ENCODE peak calls at places on chromosomes 3 and 15, in four cellular contexts. J is GM12891, C is esophagus muscularis mucosa, M is K562. E is an unnamed sample.
A peak's percentile ranks its signal among the peaks of the same experiment; 100 is the strongest.

GRCh38 chr15:89781055-89781454 is 4.9 kb downstream of the MESP2 start:
- DNase-seq in M (no peak), C (no peak), J (no peak), E (no peak)

GRCh38 chr3:100562224-100562857 is 47.1 kb upstream of the ADGRG7 start:
- DNase-seq in M (no peak), C (no peak), J (no peak), E (no peak)

GRCh38 chr3:81839504-81840094 is 78.2 kb upstream of the GBE1 start:
- DNase-seq in J (no peak), C (no peak), M (no peak), E (no peak)

GRCh38 chr3:146160964-146161724 is at the start of gene PLOD2:
- DNase-seq in M (peak; percentile 9), J (peak; percentile 25), C (no peak), E (peak; percentile 84)

GRCh38 chr3:10437272-10437994 is 68.0 kb downstream of the ATP2B2 start:
- DNase-seq in J (peak; percentile 37), C (no peak), M (no peak), E (no peak)

GRCh38 chr15:31439328-31439727 is 112.7 kb downstream of the KLF13 start:
- DNase-seq in C (no peak), M (peak; percentile 56), J (no peak), E (no peak)

GRCh38 chr3:123773681-123774431 is 110.3 kb downstream of the MYLK start:
- DNase-seq in M (no peak), C (peak; percentile 92), J (no peak), E (no peak)

GRCh38 chr3:126835472-126836219 is 131.6 kb downstream of the CHCHD6 start:
- DNase-seq in J (no peak), M (peak; percentile 32), C (peak; percentile 77), E (no peak)

GRCh38 chr3:10366681-10367101 is 45.8 kb upstream of the SEC13 start:
- DNase-seq in M (no peak), J (no peak), C (no peak), E (no peak)

GRCh38 chr15:80834906-80835305 is 55.7 kb downstream of the CEMIP start:
- DNase-seq in M (no peak), J (no peak), C (no peak), E (no peak)

GRCh38 chr3:149592758-149593240 is 65.0 kb downstream of the WWTR1 start:
- DNase-seq in M (no peak), J (no peak), C (no peak), E (no peak)

GRCh38 chr3:94071713-94072284 is 8.9 kb downstream of the NSUN3 start:
- DNase-seq in M (no peak), C (no peak), J (no peak), E (no peak)

GRCh38 chr15:81008312-81008711 is 7.6 kb downstream of the TLNRD1 start:
- DNase-seq in C (no peak), J (no peak), M (no peak), E (no peak)

GRCh38 chr15:82314769-82315518 is 34.3 kb downstream of the GOLGA6L10 start:
- DNase-seq in M (no peak), J (no peak), C (no peak), E (no peak)

GRCh38 chr3:112117826-112118571 is 15.0 kb downstream of the GCSAM start:
- DNase-seq in J (no peak), C (peak; percentile 89), M (no peak), E (no peak)

GRCh38 chr15:29952245-29952644 is 130.0 kb upstream of the TJP1 start:
- DNase-seq in M (no peak), C (no peak), J (no peak), E (no peak)

GRCh38 chr3:160210799-160211221 is 14.4 kb upstream of the C3orf80 start:
- DNase-seq in C (no peak), J (no peak), M (no peak), E (no peak)

GRCh38 chr3:194711913-194712312 is 26.2 kb downstream of the FAM43A start:
- DNase-seq in M (no peak), J (no peak), C (no peak), E (no peak)

GRCh38 chr15:61530769-61531168 is 301.7 kb upstream of the RORA start:
- DNase-seq in C (no peak), M (no peak), J (no peak), E (no peak)

GRCh38 chr15:33425149-33425548 is 114.4 kb downstream of the RYR3 start:
- DNase-seq in M (no peak), J (no peak), C (no peak), E (no peak)

GRCh38 chr3:139523718-139524117 is 15.8 kb downstream of the RBP1 start:
- DNase-seq in M (no peak), C (peak; percentile 45), J (no peak), E (no peak)

GRCh38 chr3:74067296-74067695 is 442.6 kb upstream of the PDZRN3 start:
- DNase-seq in C (no peak), J (no peak), M (no peak), E (peak; percentile 35)

GRCh38 chr15:74535388-74536084 is 5.5 kb upstream of the ARID3B start:
- DNase-seq in J (no peak), M (peak; percentile 25), C (no peak), E (no peak)

GRCh38 chr3:131361464-131362421 is 19.8 kb upstream of the NUDT16 start:
- DNase-seq in J (peak; percentile 60), C (no peak), M (peak; percentile 91), E (peak; percentile 96)

GRCh38 chr15:100769043-100769974 is 110.3 kb upstream of the ALDH1A3 start:
- DNase-seq in M (no peak), J (no peak), C (peak; percentile 75), E (no peak)

GRCh38 chr3:139105154-139105702 is 60.5 kb upstream of the PRR23C start:
- DNase-seq in M (no peak), C (peak; percentile 86), J (no peak), E (no peak)

DNA sequence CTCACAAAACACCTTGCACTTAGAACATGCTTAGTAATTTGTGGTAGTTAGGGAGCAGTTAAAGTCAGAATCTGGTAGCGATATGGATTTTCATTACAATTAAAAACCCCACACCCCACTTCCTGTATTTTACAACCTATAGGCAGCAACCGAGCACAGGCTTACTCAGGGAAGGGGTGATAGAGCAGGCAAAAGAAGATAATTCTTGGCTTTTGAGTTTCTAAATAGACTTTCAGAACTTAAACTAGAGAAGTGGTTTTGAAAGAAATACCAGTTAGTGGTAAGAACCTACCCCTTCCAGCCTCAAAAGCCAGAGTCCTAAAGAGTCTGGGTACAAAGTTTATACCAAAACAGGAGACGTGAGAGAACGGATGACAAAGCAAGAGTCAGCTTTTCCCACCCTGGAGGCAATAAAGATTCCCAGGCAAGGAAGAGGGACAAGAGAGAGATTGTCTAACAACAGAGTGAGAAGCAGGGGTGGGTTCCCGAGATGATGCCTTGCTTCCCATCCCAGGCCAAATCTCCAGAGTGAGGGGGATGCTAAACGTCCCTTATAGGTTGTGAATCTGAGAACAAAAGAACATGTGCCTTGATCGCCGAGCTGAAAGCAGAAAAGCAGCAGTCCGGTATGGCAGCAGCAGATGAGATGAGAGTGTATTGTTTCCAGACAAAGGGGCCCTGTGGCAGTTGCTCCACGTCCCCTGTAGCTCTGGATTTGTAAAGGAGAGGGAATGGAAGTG is 36.9 kb downstream of the KLHL6 start:
- DNase-seq in J (no peak), M (no peak), C (no peak), E (no peak)
- TF ChIP-seq POLR2AphosphoS5 in J (no peak), M (no peak), C (no peak), E (no peak)

GRCh38 chr3:49021213-49021812 is 608 bp upstream of the NDUFAF3 start:
- DNase-seq in M (peak; percentile 89), J (peak; percentile 89), C (peak; percentile 100), E (peak; percentile 100)
- TF ChIP-seq POLR2A in M (peak; percentile 99), J (peak; percentile 99), C (peak; percentile 90), E (no peak)

DNA sequence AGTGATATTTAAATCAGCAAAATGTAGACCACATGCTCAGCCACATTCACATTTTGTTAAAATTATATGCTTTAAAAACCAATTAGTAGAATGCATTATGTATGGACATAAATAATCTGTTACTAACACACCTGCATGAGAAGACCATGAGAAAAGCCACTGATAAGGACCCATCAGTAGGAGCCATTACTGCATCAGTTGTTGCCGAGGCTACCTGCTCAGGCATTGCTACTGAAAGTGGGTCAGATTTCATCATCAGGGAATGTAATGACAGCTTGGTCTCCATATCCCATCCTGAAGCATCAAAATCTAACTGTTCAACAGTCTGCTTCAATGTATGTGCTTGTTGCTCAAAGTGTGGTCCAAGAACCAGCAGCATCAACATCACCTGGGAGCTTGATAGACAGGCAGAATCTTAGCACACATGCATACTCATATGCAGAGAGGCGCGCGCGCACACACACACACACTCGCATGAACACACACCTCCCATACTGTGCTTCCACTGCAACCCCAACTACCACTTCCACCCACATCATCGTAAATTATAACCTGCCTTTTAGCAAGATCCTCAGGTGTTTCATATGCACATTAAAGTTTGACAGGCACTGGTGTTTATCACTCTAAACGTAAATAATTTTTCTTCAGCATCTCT is 72.3 kb upstream of the FOXB1 start:
- DNase-seq in C (no peak), M (no peak), J (no peak), E (no peak)
- TF ChIP-seq POLR2AphosphoS5 in C (no peak), M (no peak), J (no peak), E (no peak)

GRCh38 chr3:66504761-66505641 is 4.2 kb upstream of the LRIG1 start:
- DNase-seq in C (no peak), J (no peak), M (no peak), E (no peak)
- TF ChIP-seq POLR2A in C (no peak), J (no peak), M (no peak), E (no peak)

DNA sequence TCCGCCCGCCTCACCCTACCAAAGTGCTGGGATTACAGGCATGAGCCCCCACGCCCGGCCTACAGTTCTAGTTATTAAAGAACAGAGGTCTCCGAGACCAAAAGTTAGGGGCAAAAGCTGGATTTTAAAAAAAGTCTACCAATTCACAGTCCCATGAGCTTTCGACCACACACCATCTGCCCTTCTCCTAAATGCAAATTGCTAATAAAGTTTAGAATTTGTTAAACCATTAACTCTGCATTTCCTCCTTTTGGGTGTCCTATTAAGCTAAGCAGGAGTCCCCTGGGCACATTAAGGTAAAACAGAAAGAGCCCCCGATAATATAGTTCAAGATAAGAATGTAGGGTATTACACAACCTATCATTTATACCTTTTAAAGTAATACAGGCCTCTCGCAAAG is 322.7 kb downstream of the FOXP1 start:
- DNase-seq in C (no peak), M (no peak), J (no peak), E (no peak)
- TF ChIP-seq POLR2AphosphoS5 in C (no peak), M (no peak), J (no peak), E (no peak)

GRCh38 chr15:40405501-40406381 is at the start of gene IVD:
- DNase-seq in M (no peak), C (peak; percentile 98), J (peak; percentile 99), E (peak; percentile 96)
- TF ChIP-seq POLR2A in M (no peak), C (no peak), J (peak; percentile 67), E (no peak)

E was measured in stomach.